ENCODE peak calls at places on chromosomes 7 and 10, in eight cellular contexts. One of them, this sample, is unnamed.
A peak's percentile ranks its signal among the peaks of the same experiment; 100 is the strongest.

GRCh38 chr7:41855798-41856197 is 152.9 kb upstream of the INHBA start:
- DNase-seq in type B pancreatic cell: no peak
- DNase-seq in fibroblast of pulmonary artery: peak; percentile 21
- DNase-seq in neural crest cell: no peak
- DNase-seq in mammary epithelial cell: peak; percentile 47
- DNase-seq in mesothelial cell of epicardium: no peak
- DNase-seq in H9: no peak
- DNase-seq in fibroblast of lung: no peak
- DNase-seq in this sample: no peak

GRCh38 chr10:33114451-33114944 is 156.5 kb upstream of the ITGB1 start:
- DNase-seq in type B pancreatic cell: no peak
- DNase-seq in fibroblast of pulmonary artery: peak; percentile 66
- DNase-seq in neural crest cell: no peak
- DNase-seq in mammary epithelial cell: peak; percentile 59
- DNase-seq in mesothelial cell of epicardium: no peak
- DNase-seq in H9: no peak
- DNase-seq in fibroblast of lung: peak; percentile 62
- DNase-seq in this sample: no peak

GRCh38 chr10:91607661-91608442 is 25.0 kb downstream of the PPP1R3C start:
- DNase-seq in type B pancreatic cell: no peak
- DNase-seq in fibroblast of pulmonary artery: no peak
- DNase-seq in neural crest cell: no peak
- DNase-seq in mammary epithelial cell: no peak
- DNase-seq in mesothelial cell of epicardium: no peak
- DNase-seq in H9: no peak
- DNase-seq in fibroblast of lung: no peak
- DNase-seq in this sample: no peak

GRCh38 chr7:37208528-37208927 is 240.1 kb downstream of the ELMO1 start:
- DNase-seq in type B pancreatic cell: no peak
- DNase-seq in fibroblast of pulmonary artery: peak; percentile 96
- DNase-seq in neural crest cell: peak; percentile 23
- DNase-seq in mammary epithelial cell: peak; percentile 28
- DNase-seq in mesothelial cell of epicardium: no peak
- DNase-seq in H9: peak; percentile 44
- DNase-seq in fibroblast of lung: peak; percentile 99
- DNase-seq in this sample: no peak

GRCh38 chr10:34780818-34781380 is 34.2 kb downstream of the PARD3 start:
- DNase-seq in type B pancreatic cell: no peak
- DNase-seq in fibroblast of pulmonary artery: peak; percentile 72
- DNase-seq in neural crest cell: peak; percentile 6
- DNase-seq in mammary epithelial cell: no peak
- DNase-seq in mesothelial cell of epicardium: peak; percentile 43
- DNase-seq in H9: no peak
- DNase-seq in fibroblast of lung: peak; percentile 75
- DNase-seq in this sample: no peak

GRCh38 chr10:118983263-118983662 is 46.3 kb upstream of the NANOS1 start:
- DNase-seq in type B pancreatic cell: no peak
- DNase-seq in fibroblast of pulmonary artery: no peak
- DNase-seq in neural crest cell: no peak
- DNase-seq in mammary epithelial cell: no peak
- DNase-seq in mesothelial cell of epicardium: no peak
- DNase-seq in H9: peak; percentile 19
- DNase-seq in fibroblast of lung: peak; percentile 4
- DNase-seq in this sample: no peak

GRCh38 chr10:34721201-34721840 is 93.8 kb downstream of the PARD3 start:
- DNase-seq in type B pancreatic cell: no peak
- DNase-seq in fibroblast of pulmonary artery: peak; percentile 49
- DNase-seq in neural crest cell: no peak
- DNase-seq in mammary epithelial cell: peak; percentile 81
- DNase-seq in mesothelial cell of epicardium: no peak
- DNase-seq in H9: no peak
- DNase-seq in fibroblast of lung: peak; percentile 63
- DNase-seq in this sample: no peak

GRCh38 chr10:87734987-87735827 is 75.5 kb downstream of the PAPSS2 start:
- DNase-seq in type B pancreatic cell: no peak
- DNase-seq in fibroblast of pulmonary artery: peak; percentile 72
- DNase-seq in neural crest cell: peak; percentile 6
- DNase-seq in mammary epithelial cell: peak; percentile 18
- DNase-seq in mesothelial cell of epicardium: no peak
- DNase-seq in H9: peak; percentile 85
- DNase-seq in fibroblast of lung: peak; percentile 68
- DNase-seq in this sample: peak; percentile 27

GRCh38 chr7:44977304-44977858 is 1.4 kb downstream of the MYO1G start:
- DNase-seq in type B pancreatic cell: no peak
- DNase-seq in fibroblast of pulmonary artery: no peak
- DNase-seq in neural crest cell: no peak
- DNase-seq in mammary epithelial cell: no peak
- DNase-seq in mesothelial cell of epicardium: no peak
- DNase-seq in H9: no peak
- DNase-seq in fibroblast of lung: no peak
- DNase-seq in this sample: no peak

GRCh38 chr7:85830982-85831381 is 644.1 kb upstream of the SEMA3D start:
- DNase-seq in type B pancreatic cell: no peak
- DNase-seq in fibroblast of pulmonary artery: no peak
- DNase-seq in neural crest cell: no peak
- DNase-seq in mammary epithelial cell: no peak
- DNase-seq in mesothelial cell of epicardium: no peak
- DNase-seq in H9: no peak
- DNase-seq in fibroblast of lung: no peak
- DNase-seq in this sample: no peak

GRCh38 chr10:6201511-6201975 is 1.2 kb upstream of the PFKFB3 start:
- DNase-seq in type B pancreatic cell: no peak
- DNase-seq in fibroblast of pulmonary artery: peak; percentile 58
- DNase-seq in neural crest cell: peak; percentile 32
- DNase-seq in mammary epithelial cell: peak; percentile 74
- DNase-seq in mesothelial cell of epicardium: peak; percentile 74
- DNase-seq in H9: peak; percentile 59
- DNase-seq in fibroblast of lung: peak; percentile 44
- DNase-seq in this sample: no peak

DNA sequence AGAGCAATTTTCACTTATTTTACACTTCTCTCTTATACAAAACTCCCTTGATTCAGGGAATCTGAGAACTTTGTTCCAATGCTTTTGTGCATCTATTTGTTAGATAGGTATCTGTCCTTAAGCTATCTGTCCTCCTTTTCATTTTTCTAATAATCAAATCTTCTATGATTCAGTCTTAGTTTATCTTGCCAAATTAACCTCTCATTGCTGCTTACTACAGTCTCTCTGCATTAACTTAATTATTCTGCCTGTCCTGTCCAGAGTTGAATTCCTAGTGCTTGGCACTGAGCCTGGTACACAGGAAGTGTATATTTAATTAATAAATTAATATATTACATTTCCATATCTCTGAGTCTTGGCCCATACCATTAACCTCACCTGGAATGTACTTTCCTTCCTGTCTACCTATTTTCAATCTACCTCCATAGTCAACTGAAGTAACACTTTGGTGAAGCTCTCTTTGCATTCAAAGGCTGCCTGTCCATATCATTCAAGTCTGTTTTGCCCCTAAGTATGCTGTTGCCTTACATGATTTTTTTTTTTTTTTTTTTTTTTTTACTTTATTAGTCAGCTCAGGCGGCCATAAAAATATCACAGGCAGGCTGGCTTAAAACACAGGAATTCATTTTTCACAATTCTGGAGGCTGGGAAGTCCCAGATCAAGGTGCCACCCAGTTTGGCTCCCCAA is 66.0 kb upstream of the CSTF2T start:
- DNase-seq in type B pancreatic cell: no peak
- DNase-seq in fibroblast of pulmonary artery: no peak
- DNase-seq in neural crest cell: no peak
- DNase-seq in mammary epithelial cell: no peak
- DNase-seq in mesothelial cell of epicardium: no peak
- DNase-seq in H9: no peak
- DNase-seq in fibroblast of lung: no peak
- DNase-seq in this sample: no peak
- TF ChIP-seq CTCF in type B pancreatic cell: no peak
- TF ChIP-seq CTCF in fibroblast of pulmonary artery: no peak
- TF ChIP-seq CTCF in neural crest cell: no peak
- TF ChIP-seq CTCF in mammary epithelial cell: no peak
- TF ChIP-seq CTCF in mesothelial cell of epicardium: no peak
- TF ChIP-seq CTCF in H9: no peak
- TF ChIP-seq CTCF in fibroblast of lung: no peak
- TF ChIP-seq CTCF in this sample: no peak

DNA sequence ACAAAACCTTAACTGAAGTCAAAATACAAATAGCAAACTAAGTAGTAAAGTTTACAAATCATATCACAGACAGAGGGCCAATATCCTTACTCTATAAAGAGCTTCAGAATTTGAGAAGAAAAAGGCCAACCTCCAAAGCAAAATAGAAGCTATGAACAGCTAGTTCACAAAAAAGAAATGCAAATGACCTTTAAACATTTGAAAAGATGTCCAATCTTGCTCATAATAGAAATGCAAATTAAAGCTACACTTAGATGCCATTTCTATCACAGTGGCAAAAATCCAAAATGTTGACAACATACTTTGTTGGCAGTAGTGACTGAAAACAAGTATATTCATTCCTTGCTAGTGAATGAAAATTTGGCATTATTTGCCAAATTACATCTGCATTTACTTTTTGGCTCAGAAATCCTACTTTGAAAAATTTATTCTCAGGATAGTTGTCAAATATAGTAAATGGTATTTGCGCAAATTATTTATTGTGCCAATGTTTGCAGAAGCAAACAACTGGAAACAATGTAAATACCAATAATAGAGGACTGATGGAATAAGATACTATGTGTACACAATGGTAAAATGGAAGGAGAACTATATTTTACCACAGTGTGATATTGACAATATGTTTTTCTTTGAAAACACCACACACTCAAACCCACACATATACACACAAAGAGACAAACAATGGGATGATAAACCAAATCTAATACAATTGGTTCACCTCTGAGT is 9.4 kb downstream of the TMEM106B start:
- DNase-seq in type B pancreatic cell: no peak
- DNase-seq in fibroblast of pulmonary artery: no peak
- DNase-seq in neural crest cell: no peak
- DNase-seq in mammary epithelial cell: no peak
- DNase-seq in mesothelial cell of epicardium: no peak
- DNase-seq in H9: no peak
- DNase-seq in fibroblast of lung: no peak
- DNase-seq in this sample: no peak
- TF ChIP-seq CTCF in type B pancreatic cell: no peak
- TF ChIP-seq CTCF in fibroblast of pulmonary artery: no peak
- TF ChIP-seq CTCF in neural crest cell: no peak
- TF ChIP-seq CTCF in mammary epithelial cell: no peak
- TF ChIP-seq CTCF in mesothelial cell of epicardium: no peak
- TF ChIP-seq CTCF in H9: no peak
- TF ChIP-seq CTCF in fibroblast of lung: no peak
- TF ChIP-seq CTCF in this sample: no peak

DNA sequence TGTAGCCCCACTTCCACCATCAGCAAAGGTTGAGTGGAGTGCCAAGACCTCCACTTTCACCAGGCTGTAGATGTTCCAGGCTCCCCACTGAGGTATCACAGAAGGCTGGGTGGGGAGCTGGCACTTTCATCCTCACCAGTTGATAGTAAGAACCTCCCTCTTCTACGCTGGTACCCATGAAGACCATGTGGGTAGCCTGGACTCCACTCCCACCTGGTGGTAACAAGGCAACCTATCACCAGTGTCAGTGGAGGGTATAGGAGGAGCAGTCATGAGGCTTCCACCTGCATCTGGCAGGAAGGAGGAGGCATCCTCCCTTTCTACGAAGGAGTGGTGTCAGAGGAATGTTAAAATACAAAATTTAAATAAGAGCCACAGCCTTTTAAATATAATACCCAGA is 4.4 kb downstream of the SMIM30 start:
- DNase-seq in type B pancreatic cell: no peak
- DNase-seq in fibroblast of pulmonary artery: peak; percentile 6
- DNase-seq in neural crest cell: no peak
- DNase-seq in mammary epithelial cell: no peak
- DNase-seq in mesothelial cell of epicardium: no peak
- DNase-seq in H9: peak; percentile 34
- DNase-seq in fibroblast of lung: no peak
- DNase-seq in this sample: no peak
- TF ChIP-seq CTCF in type B pancreatic cell: peak; percentile 24
- TF ChIP-seq CTCF in fibroblast of pulmonary artery: no peak
- TF ChIP-seq CTCF in neural crest cell: no peak
- TF ChIP-seq CTCF in mammary epithelial cell: peak; percentile 28
- TF ChIP-seq CTCF in mesothelial cell of epicardium: no peak
- TF ChIP-seq CTCF in H9: peak; percentile 45
- TF ChIP-seq CTCF in fibroblast of lung: peak; percentile 15
- TF ChIP-seq CTCF in this sample: no peak

GRCh38 chr10:13589316-13589715 is 2.6 kb downstream of the PRPF18 start:
- DNase-seq in type B pancreatic cell: no peak
- DNase-seq in fibroblast of pulmonary artery: no peak
- DNase-seq in neural crest cell: no peak
- DNase-seq in mammary epithelial cell: no peak
- DNase-seq in mesothelial cell of epicardium: no peak
- DNase-seq in H9: no peak
- DNase-seq in fibroblast of lung: no peak
- DNase-seq in this sample: no peak
- TF ChIP-seq CTCF in type B pancreatic cell: no peak
- TF ChIP-seq CTCF in fibroblast of pulmonary artery: peak; percentile 18
- TF ChIP-seq CTCF in neural crest cell: no peak
- TF ChIP-seq CTCF in mammary epithelial cell: peak; percentile 28
- TF ChIP-seq CTCF in mesothelial cell of epicardium: no peak
- TF ChIP-seq CTCF in H9: peak; percentile 34
- TF ChIP-seq CTCF in fibroblast of lung: peak; percentile 8
- TF ChIP-seq CTCF in this sample: no peak

GRCh38 chr10:46022978-46023702 is 7.3 kb downstream of the NCOA4 start:
- DNase-seq in type B pancreatic cell: peak; percentile 83
- DNase-seq in fibroblast of pulmonary artery: peak; percentile 92
- DNase-seq in neural crest cell: peak; percentile 79
- DNase-seq in mammary epithelial cell: peak; percentile 87
- DNase-seq in mesothelial cell of epicardium: peak; percentile 77
- DNase-seq in H9: peak; percentile 91
- DNase-seq in fibroblast of lung: peak; percentile 94
- DNase-seq in this sample: peak; percentile 64
- TF ChIP-seq CTCF in type B pancreatic cell: peak; percentile 16
- TF ChIP-seq CTCF in fibroblast of pulmonary artery: no peak
- TF ChIP-seq CTCF in neural crest cell: peak; percentile 23
- TF ChIP-seq CTCF in mammary epithelial cell: no peak
- TF ChIP-seq CTCF in mesothelial cell of epicardium: no peak
- TF ChIP-seq CTCF in H9: no peak
- TF ChIP-seq CTCF in fibroblast of lung: peak; percentile 23
- TF ChIP-seq CTCF in this sample: peak; percentile 21

GRCh38 chr7:105487559-105488218 is 34.4 kb downstream of the PUS7 start:
- DNase-seq in type B pancreatic cell: no peak
- DNase-seq in fibroblast of pulmonary artery: peak; percentile 89
- DNase-seq in neural crest cell: no peak
- DNase-seq in mammary epithelial cell: peak; percentile 41
- DNase-seq in mesothelial cell of epicardium: no peak
- DNase-seq in H9: no peak
- DNase-seq in fibroblast of lung: peak; percentile 85
- DNase-seq in this sample: no peak
- TF ChIP-seq CTCF in type B pancreatic cell: peak; percentile 52
- TF ChIP-seq CTCF in fibroblast of pulmonary artery: peak; percentile 49
- TF ChIP-seq CTCF in neural crest cell: peak; percentile 63
- TF ChIP-seq CTCF in mammary epithelial cell: peak; percentile 58
- TF ChIP-seq CTCF in mesothelial cell of epicardium: no peak
- TF ChIP-seq CTCF in H9: peak; percentile 40
- TF ChIP-seq CTCF in fibroblast of lung: peak; percentile 39
- TF ChIP-seq CTCF in this sample: peak; percentile 31

GRCh38 chr7:151207796-151208195 is 2.5 kb downstream of the H2BK1 start:
- DNase-seq in type B pancreatic cell: no peak
- DNase-seq in fibroblast of pulmonary artery: no peak
- DNase-seq in neural crest cell: no peak
- DNase-seq in mammary epithelial cell: no peak
- DNase-seq in mesothelial cell of epicardium: no peak
- DNase-seq in H9: no peak
- DNase-seq in fibroblast of lung: no peak
- DNase-seq in this sample: no peak
- TF ChIP-seq CTCF in type B pancreatic cell: no peak
- TF ChIP-seq CTCF in fibroblast of pulmonary artery: no peak
- TF ChIP-seq CTCF in neural crest cell: no peak
- TF ChIP-seq CTCF in mammary epithelial cell: no peak
- TF ChIP-seq CTCF in mesothelial cell of epicardium: no peak
- TF ChIP-seq CTCF in H9: no peak
- TF ChIP-seq CTCF in fibroblast of lung: no peak
- TF ChIP-seq CTCF in this sample: no peak

GRCh38 chr10:56823849-56824248 is 462.8 kb upstream of the ZWINT start:
- DNase-seq in type B pancreatic cell: no peak
- DNase-seq in fibroblast of pulmonary artery: no peak
- DNase-seq in neural crest cell: no peak
- DNase-seq in mammary epithelial cell: peak; percentile 0
- DNase-seq in mesothelial cell of epicardium: no peak
- DNase-seq in H9: no peak
- DNase-seq in fibroblast of lung: no peak
- DNase-seq in this sample: no peak
- TF ChIP-seq CTCF in type B pancreatic cell: peak; percentile 55
- TF ChIP-seq CTCF in fibroblast of pulmonary artery: no peak
- TF ChIP-seq CTCF in neural crest cell: peak; percentile 51
- TF ChIP-seq CTCF in mammary epithelial cell: peak; percentile 69
- TF ChIP-seq CTCF in mesothelial cell of epicardium: peak; percentile 5
- TF ChIP-seq CTCF in H9: peak; percentile 68
- TF ChIP-seq CTCF in fibroblast of lung: no peak
- TF ChIP-seq CTCF in this sample: peak; percentile 33

This sample was measured in D721Med.